ENCODE peak calls at places on chromosomes 5 and 9, in eight cellular contexts. S is stimulated activated CD8-positive, alpha-beta memory T cell treated with anti-CD3 and anti-CD28 coated beads, Interleukin-15, amount 100 ng/mL, for 24 hours; P is adipocyte; X is left ventricle myocardium inferior; B is AG20443; O is AG04450; U is heart right ventricle; J is HS-27A. A is an unnamed sample.

GRCh38 chr5:142959683-142960308 is 189.6 kb downstream of the ARHGAP26 start:
- DNase-seq in S (no peak), P (no peak), X (no peak), B (no peak), O (no peak), U (no peak), J (no peak), A (no peak)

GRCh38 chr5:145775893-145776444 is 59.2 kb downstream of the PRELID2 start:
- DNase-seq in S (no peak), P (peak; percentile 90), X (no peak), B (peak; percentile 88), O (peak; percentile 36), U (no peak), J (peak; percentile 45), A (no peak)

GRCh38 chr9:2017209-2017458 is 2.0 kb downstream of the SMARCA2 start:
- DNase-seq in S (no peak), P (no peak), X (no peak), B (no peak), O (no peak), U (peak; percentile 64), J (no peak), A (no peak)

GRCh38 chr9:111898331-111899096 is 1.9 kb downstream of the UGCG start:
- DNase-seq in S (no peak), P (peak; percentile 45), X (no peak), B (no peak), O (no peak), U (no peak), J (no peak), A (no peak)

GRCh38 chr9:25964239-25964638 is 286.0 kb upstream of the TUSC1 start:
- DNase-seq in S (no peak), P (peak; percentile 87), X (no peak), B (peak; percentile 65), O (peak; percentile 21), U (no peak), J (peak; percentile 35), A (no peak)

GRCh38 chr5:179852993-179853547 is 5.5 kb downstream of the MRNIP start:
- DNase-seq in S (no peak), P (no peak), X (no peak), B (no peak), O (no peak), U (no peak), J (no peak), A (no peak)

GRCh38 chr5:123116757-123117156 is 27.7 kb downstream of the PRDM6 start:
- DNase-seq in S (no peak), P (peak; percentile 58), X (no peak), B (no peak), O (no peak), U (no peak), J (no peak), A (no peak)

GRCh38 chr5:56481147-56481997 is 248.2 kb upstream of the ANKRD55 start:
- DNase-seq in S (no peak), P (peak; percentile 59), X (peak; percentile 61), B (peak; percentile 69), O (no peak), U (peak; percentile 80), J (no peak), A (peak; percentile 59)

GRCh38 chr5:142896325-142897007 is 126.3 kb downstream of the ARHGAP26 start:
- DNase-seq in S (no peak), P (no peak), X (no peak), B (no peak), O (no peak), U (no peak), J (no peak), A (no peak)

GRCh38 chr5:82635561-82636288 is 357.6 kb upstream of the RPS23 start:
- DNase-seq in S (no peak), P (peak; percentile 79), X (no peak), B (no peak), O (peak; percentile 72), U (no peak), J (peak; percentile 12), A (no peak)

GRCh38 chr9:130513094-130513493 is 66.3 kb upstream of the FUBP3 start:
- DNase-seq in S (no peak), P (no peak), X (no peak), B (no peak), O (no peak), U (no peak), J (no peak), A (no peak)